ENCODE peak calls at places on chromosomes 6 and 20, in seven cellular contexts. L, U, H, X, S, R and T are unnamed samples. For H3K36me3, the result is how much of the 10 kb centered on the place peaks cover.

GRCh38 chr6:71332012-71332411 is 43.4 kb downstream of the OGFRL1 start:
- DNase-seq in L (no peak), U (peak), H (no peak), X (no peak), S (no peak), R (no peak), T (no peak)

GRCh38 chr6:137117605-137118004 is 55.8 kb downstream of the IL22RA2 start:
- DNase-seq in L (no peak), U (no peak), H (no peak), X (no peak), S (no peak), R (no peak), T (no peak)

GRCh38 chr6:157329829-157330228 is 6.5 kb upstream of the TMEM242 start:
- DNase-seq in L (peak), U (peak), H (no peak), X (peak), S (no peak), R (no peak), T (no peak)

GRCh38 chr6:156662025-156662445 is 115.1 kb upstream of the ARID1B start:
- DNase-seq in L (peak), U (no peak), H (peak), X (peak), S (no peak), R (peak), T (peak)

GRCh38 chr20:34938466-34939163 is 17.0 kb downstream of the GSS start:
- DNase-seq in L (no peak), U (no peak), H (no peak), X (no peak), S (no peak), R (peak), T (no peak)

GRCh38 chr6:153625089-153625488 is 414.0 kb upstream of the OPRM1 start:
- DNase-seq in L (no peak), U (peak), H (no peak), X (peak), S (no peak), R (no peak), T (peak)

GRCh38 chr20:44050925-44051660 is 135.9 kb downstream of the JPH2 start:
- DNase-seq in L (no peak), U (no peak), H (no peak), X (no peak), S (no peak), R (no peak), T (no peak)

GRCh38 chr6:166007349-166008263 is 160.0 kb downstream of the TBXT start:
- DNase-seq in L (no peak), U (peak), H (peak), X (peak), S (peak), R (peak), T (no peak)

GRCh38 chr6:11656486-11656885 is 118.9 kb downstream of the TMEM170B start:
- DNase-seq in L (no peak), U (no peak), H (no peak), X (no peak), S (no peak), R (no peak), T (no peak)

GRCh38 chr6:11198663-11199603 is 33.5 kb downstream of the NEDD9 start:
- DNase-seq in L (no peak), U (no peak), H (no peak), X (no peak), S (no peak), R (no peak), T (no peak)

GRCh38 chr6:36119209-36119608 is 11.1 kb upstream of the MAPK13 start:
- DNase-seq in L (no peak), U (no peak), H (no peak), X (no peak), S (no peak), R (no peak), T (no peak)

GRCh38 chr6:36116480-36116879 is 13.8 kb upstream of the MAPK13 start:
- DNase-seq in L (no peak), U (no peak), H (no peak), X (no peak), S (no peak), R (no peak), T (no peak)

GRCh38 chr6:36116943-36117342 is 13.4 kb upstream of the MAPK13 start:
- DNase-seq in L (no peak), U (no peak), H (no peak), X (no peak), S (no peak), R (no peak), T (no peak)

GRCh38 chr6:36118550-36119107 is 11.7 kb upstream of the MAPK13 start:
- DNase-seq in L (peak), U (peak), H (no peak), X (no peak), S (no peak), R (peak), T (no peak)

GRCh38 chr6:36117639-36118549 is 12.4 kb upstream of the MAPK13 start:
- DNase-seq in L (no peak), U (no peak), H (no peak), X (no peak), S (no peak), R (no peak), T (no peak)
- H3K4me3 ChIP-seq in L (no peak), U (no peak), H (no peak), X (no peak), S (no peak), R (no peak), T (no peak)

DNA sequence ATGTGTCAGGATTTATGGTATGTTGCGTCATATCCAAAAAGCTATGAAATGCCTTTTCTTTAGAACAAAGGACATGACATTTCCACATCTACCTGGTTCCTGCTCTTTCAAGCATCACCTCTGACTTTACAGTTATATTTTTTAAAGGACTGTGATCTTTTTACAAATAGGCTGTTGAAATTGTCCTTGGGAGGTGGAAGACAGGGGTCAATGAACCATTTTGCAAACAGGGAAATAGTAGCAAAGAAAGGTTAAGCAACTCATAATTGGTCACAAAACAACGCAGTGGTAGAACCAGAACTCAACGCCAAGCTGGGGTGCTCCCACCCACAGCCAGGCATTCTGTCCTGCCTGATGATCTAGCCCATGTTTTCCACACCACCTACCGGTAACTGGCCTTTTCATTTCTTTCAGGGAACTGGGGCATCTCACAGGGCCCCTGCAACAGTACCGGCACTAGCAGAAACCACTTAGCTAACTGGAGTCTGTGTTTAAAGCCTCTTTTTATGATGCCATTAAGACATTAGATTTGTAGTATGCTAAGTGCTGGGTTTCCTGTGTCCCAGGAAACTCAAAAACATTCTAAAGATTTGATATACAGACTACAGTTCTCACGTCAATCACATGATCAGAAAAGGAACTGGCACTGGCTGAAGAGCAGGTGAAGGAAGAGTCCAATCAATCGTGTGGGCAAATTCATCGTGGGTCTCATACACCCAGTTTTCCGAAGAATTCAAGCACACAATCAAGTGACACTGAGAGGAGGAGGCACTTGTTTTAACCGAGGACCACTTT is 13.9 kb downstream of the ZNF217 start:
- DNase-seq in L (peak), U (peak), H (peak), X (no peak), S (no peak), R (peak), T (no peak)
- H3K36me3 ChIP-seq in L (half or more), U (under half), H (half or more), X (half or more), S (under half), R (under half), T (under half)

GRCh38 chr6:106094261-106094963 is 8.3 kb downstream of the PRDM1 start:
- DNase-seq in L (no peak), U (no peak), H (no peak), X (no peak), S (no peak), R (no peak), T (no peak)
- H3K4me3 ChIP-seq in L (no peak), U (no peak), H (no peak), X (no peak), S (no peak), R (no peak), T (no peak)

DNA sequence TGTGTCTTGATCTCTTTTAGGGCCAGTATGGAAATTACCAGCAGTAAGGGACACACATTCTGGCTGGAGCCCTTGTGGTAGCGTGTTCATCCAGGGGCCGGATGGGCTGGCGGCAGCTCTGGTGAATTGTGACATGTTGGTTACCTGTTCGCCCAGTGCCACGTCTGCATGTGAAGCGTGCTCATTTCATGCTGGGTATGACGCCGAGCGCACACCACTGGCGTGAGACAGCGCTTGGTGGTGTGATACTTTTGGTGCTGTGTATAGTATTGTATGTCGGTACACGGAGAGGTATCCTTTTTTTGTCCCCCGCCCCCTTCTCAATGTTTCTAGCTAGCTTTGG is 3.7 kb upstream of the MTG2 start:
- DNase-seq in L (no peak), U (no peak), H (no peak), X (no peak), S (no peak), R (no peak), T (no peak)
- H3K36me3 ChIP-seq in L (under half), U (under half), H (under half), X (under half), S (under half), R (under half), T (under half)

DNA sequence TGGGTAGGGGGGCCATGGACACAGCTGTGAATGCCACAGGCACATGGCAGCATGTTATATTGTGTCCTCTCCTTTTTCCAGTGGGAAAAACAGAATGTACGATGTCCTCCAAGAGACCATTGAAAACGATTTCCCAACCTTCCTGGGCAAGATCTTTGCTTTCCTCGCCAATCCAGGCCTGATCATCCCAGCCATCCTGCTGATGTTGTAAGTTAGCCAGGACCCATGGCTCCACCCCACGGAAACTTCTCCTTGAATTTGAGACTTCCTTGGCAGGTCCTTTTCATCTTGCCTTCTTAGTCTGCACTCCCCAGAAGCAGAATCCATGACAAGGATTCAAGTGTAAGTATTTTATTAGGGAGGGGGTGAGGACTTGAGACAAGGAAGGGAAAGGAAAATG is 28.2 kb upstream of the NOP56 start:
- DNase-seq in L (no peak), U (no peak), H (no peak), X (no peak), S (no peak), R (no peak), T (no peak)
- H3K4me3 ChIP-seq in L (no peak), U (no peak), H (no peak), X (no peak), S (no peak), R (no peak), T (no peak)

GRCh38 chr6:150936021-150936555 is 70.6 kb downstream of the MTHFD1L start:
- DNase-seq in L (no peak), U (no peak), H (no peak), X (no peak), S (peak), R (no peak), T (no peak)

GRCh38 chr6:150934380-150934779 is 68.9 kb downstream of the MTHFD1L start:
- DNase-seq in L (peak), U (peak), H (no peak), X (peak), S (no peak), R (no peak), T (peak)

GRCh38 chr6:150930816-150931215 is 65.3 kb downstream of the MTHFD1L start:
- DNase-seq in L (peak), U (peak), H (no peak), X (peak), S (no peak), R (no peak), T (peak)

GRCh38 chr6:150929403-150929802 is 63.9 kb downstream of the MTHFD1L start:
- DNase-seq in L (no peak), U (no peak), H (no peak), X (no peak), S (peak), R (no peak), T (no peak)

GRCh38 chr6:150932976-150933375 is 67.5 kb downstream of the MTHFD1L start:
- DNase-seq in L (no peak), U (peak), H (no peak), X (no peak), S (peak), R (no peak), T (peak)
- H3K36me3 ChIP-seq in L (under half), U (under half), H (under half), X (under half), S (under half), R (under half), T (under half)

GRCh38 chr6:6319947-6320811 is at the start of gene F13A1:
- DNase-seq in L (no peak), U (no peak), H (peak), X (no peak), S (no peak), R (peak), T (no peak)
- H3K4me3 ChIP-seq in L (no peak), U (no peak), H (peak), X (no peak), S (no peak), R (no peak), T (no peak)

DNA sequence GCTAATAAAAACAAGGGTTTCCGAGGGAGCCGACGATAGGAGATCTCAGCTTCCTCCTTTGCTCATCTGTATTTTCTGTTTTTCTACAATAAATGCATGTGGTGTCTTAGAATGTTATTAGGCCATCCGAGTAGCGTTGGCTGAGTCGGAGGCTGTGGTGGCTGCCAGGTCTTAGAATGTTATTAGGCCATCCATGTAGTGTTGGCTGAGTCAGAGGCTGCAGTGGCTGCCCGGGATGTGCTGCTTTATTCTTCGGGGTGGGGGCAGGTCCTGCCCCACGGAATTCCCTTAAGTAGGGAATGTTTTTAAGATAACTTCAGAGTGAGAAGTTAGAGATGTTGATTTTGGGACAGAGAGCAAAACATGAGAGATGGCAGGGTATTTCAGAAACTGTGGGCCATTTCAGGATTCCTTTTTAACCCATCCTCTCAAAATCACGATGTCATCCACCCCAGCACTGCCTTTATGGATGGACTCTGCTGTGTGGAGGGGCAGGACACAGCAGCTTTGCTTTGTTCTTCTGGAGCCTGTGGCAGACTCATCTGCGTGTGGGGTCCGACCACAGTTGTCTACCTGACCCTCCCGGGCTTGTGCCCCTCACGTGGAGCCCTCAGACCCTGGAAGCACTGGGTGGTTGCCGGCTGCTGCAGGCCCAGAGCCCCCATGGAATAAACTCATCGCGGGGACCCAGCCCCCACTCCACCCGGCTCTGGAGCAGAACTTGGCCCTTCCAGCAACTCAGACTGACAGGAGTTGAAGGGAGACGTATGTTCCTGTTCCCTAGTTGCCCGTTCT is 20.4 kb downstream of the OSBPL2 start:
- DNase-seq in L (peak), U (peak), H (no peak), X (peak), S (no peak), R (no peak), T (peak)
- H3K36me3 ChIP-seq in L (under half), U (under half), H (under half), X (under half), S (under half), R (under half), T (under half)